ENCODE peak calls at places on chromosomes 2 and 18, in ten cellular contexts. F is mucosa of descending colon, R is OCI-LY7, L is IMR-90, C is AG04450, K is neural crest cell, S is foreskin fibroblast, N is mesothelial cell of epicardium, E is mammary epithelial cell, Z is fibroblast of the aortic adventitia. T is an unnamed sample.

GRCh38 chr2:159612255-159612901 is 4.0 kb downstream of the BAZ2B start:
- DNase-seq in F (no peak), C (no peak), R (no peak), K (no peak), N (no peak), L (peak; percentile 31), S (no peak), Z (peak; percentile 33), E (peak; percentile 45), T (no peak)

GRCh38 chr2:239517686-239518085 is 116.9 kb upstream of the HDAC4 start:
- DNase-seq in E (no peak), N (no peak), F (no peak), Z (no peak), K (no peak), S (no peak), L (no peak), C (no peak), R (no peak), T (no peak)

GRCh38 chr2:1738646-1739302 is 5.5 kb downstream of the PXDN start:
- DNase-seq in F (peak; percentile 3), L (no peak), C (no peak), E (no peak), S (no peak), N (no peak), Z (no peak), R (no peak), K (no peak), T (no peak)

GRCh38 chr2:219181531-219181930 is 3.5 kb downstream of the RETREG2 start:
- DNase-seq in L (no peak), R (no peak), S (no peak), Z (no peak), E (no peak), N (no peak), K (no peak), F (no peak), C (no peak), T (no peak)

GRCh38 chr2:233267516-233268245 is 16.2 kb downstream of the ATG16L1 start:
- DNase-seq in E (no peak), R (peak; percentile 80), N (no peak), L (no peak), Z (no peak), K (no peak), F (peak; percentile 65), C (no peak), S (no peak), T (no peak)

GRCh38 chr2:216745453-216745852 is 50.1 kb upstream of the IGFBP5 start:
- DNase-seq in Z (no peak), L (no peak), K (no peak), S (no peak), E (no peak), R (no peak), C (no peak), N (no peak), F (no peak), T (no peak)

GRCh38 chr2:201129044-201129505 is 13.1 kb downstream of the CFLAR start:
- DNase-seq in E (peak; percentile 94), C (peak; percentile 30), L (peak; percentile 89), K (no peak), S (peak; percentile 50), R (peak; percentile 18), F (peak; percentile 80), N (no peak), Z (peak; percentile 76), T (no peak)

GRCh38 chr2:3159801-3160545 is 217.6 kb downstream of the EIPR1 start:
- DNase-seq in E (no peak), C (no peak), Z (no peak), L (no peak), S (no peak), K (no peak), F (no peak), R (no peak), N (no peak), T (no peak)

GRCh38 chr2:71832388-71832787 is 315.3 kb downstream of the CYP26B1 start:
- DNase-seq in C (no peak), Z (no peak), S (no peak), N (peak; percentile 13), K (no peak), F (no peak), E (no peak), R (no peak), L (no peak), T (no peak)

GRCh38 chr2:162282765-162283425 is 35.6 kb downstream of the IFIH1 start:
- DNase-seq in R (no peak), L (peak; percentile 54), E (no peak), F (no peak), Z (no peak), C (no peak), N (no peak), S (no peak), K (no peak), T (no peak)

GRCh38 chr2:26587966-26588365 is 53.2 kb downstream of the CIB4 start:
- DNase-seq in R (no peak), S (no peak), F (no peak), L (no peak), E (no peak), Z (no peak), N (no peak), K (no peak), C (no peak), T (no peak)

GRCh38 chr2:88955607-88956006 is 264.1 kb downstream of the RPIA start:
- DNase-seq in C (no peak), E (peak; percentile 16), L (no peak), N (no peak), Z (no peak), R (no peak), F (no peak), S (no peak), K (no peak), T (no peak)

GRCh38 chr18:10122116-10122515 is 208.3 kb downstream of the VAPA start:
- DNase-seq in E (no peak), S (peak; percentile 91), C (no peak), L (peak; percentile 86), F (no peak), Z (peak; percentile 46), R (no peak), N (no peak), K (no peak), T (no peak)

GRCh38 chr18:22167091-22167470 is 2.3 kb upstream of the GATA6 start:
- DNase-seq in C (no peak), E (no peak), R (no peak), N (peak; percentile 47), L (no peak), F (peak; percentile 36), K (peak; percentile 23), S (no peak), Z (no peak), T (peak; percentile 48)

DNA sequence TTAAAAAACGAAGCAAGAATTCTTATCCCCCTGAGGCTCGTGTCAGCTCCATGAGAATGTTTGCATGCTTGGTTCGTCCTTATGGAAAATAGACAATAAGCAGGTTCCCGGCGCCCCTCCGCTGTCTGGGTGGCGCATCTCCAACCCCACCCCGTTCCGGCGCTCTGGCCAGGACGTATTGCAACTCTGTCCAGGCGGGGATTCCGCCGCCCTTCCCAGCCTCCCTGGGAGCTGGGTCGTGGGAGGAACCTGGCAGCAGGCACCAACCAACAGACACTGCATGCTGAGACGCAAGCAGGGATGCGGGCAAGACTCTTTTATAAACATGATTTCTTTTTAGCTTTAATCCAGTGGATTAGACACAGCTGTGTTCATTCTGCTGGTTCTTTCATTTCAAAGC is 240.1 kb downstream of the SH3BP4 start:
- DNase-seq in F (peak; percentile 4), S (no peak), N (no peak), K (no peak), C (no peak), Z (no peak), E (no peak), R (no peak), L (no peak), T (no peak)
- TF ChIP-seq CTCF in F (no peak), S (no peak), N (no peak), K (no peak), C (no peak), Z (no peak), E (no peak), R (no peak), L (no peak), T (no peak)

GRCh38 chr2:215489288-215489848 is 53.5 kb upstream of the FN1 start:
- DNase-seq in S (no peak), C (no peak), E (no peak), F (no peak), K (no peak), L (no peak), Z (no peak), R (no peak), N (no peak), T (no peak)
- TF ChIP-seq CTCF in S (no peak), C (no peak), E (no peak), F (no peak), K (no peak), L (no peak), Z (no peak), R (no peak), N (no peak), T (no peak)

GRCh38 chr2:164993287-164994016 is 38.1 kb upstream of the SLC38A11 start:
- DNase-seq in Z (no peak), S (no peak), L (no peak), F (peak; percentile 13), R (no peak), K (no peak), E (no peak), C (no peak), N (no peak), T (no peak)

GRCh38 chr2:164992818-164993217 is 37.5 kb upstream of the SLC38A11 start:
- DNase-seq in N (peak; percentile 60), E (peak; percentile 87), R (peak; percentile 81), C (peak; percentile 61), K (peak; percentile 69), F (peak; percentile 53), S (peak; percentile 77), Z (peak; percentile 89), L (peak; percentile 89), T (peak; percentile 50)
- TF ChIP-seq CTCF in N (peak; percentile 77), E (peak; percentile 39), R (peak; percentile 79), C (peak; percentile 49), K (peak; percentile 73), F (peak; percentile 8), S (peak; percentile 19), Z (peak; percentile 39), L (peak; percentile 68), T (peak; percentile 52)

GRCh38 chr18:74065366-74065765 is 82.3 kb downstream of the FBXO15 start:
- DNase-seq in C (no peak), R (peak; percentile 62), K (no peak), F (no peak), L (no peak), N (no peak), E (no peak), S (no peak), Z (no peak), T (no peak)

GRCh38 chr18:74062037-74062436 is 85.6 kb downstream of the FBXO15 start:
- DNase-seq in E (no peak), K (no peak), Z (no peak), S (no peak), C (no peak), L (no peak), F (no peak), N (no peak), R (no peak), T (no peak)

GRCh38 chr18:74064510-74064909 is 83.1 kb downstream of the FBXO15 start:
- DNase-seq in R (peak; percentile 68), N (no peak), L (peak; percentile 39), C (no peak), K (no peak), F (no peak), Z (no peak), S (no peak), E (no peak), T (no peak)

GRCh38 chr18:74063552-74063951 is 84.1 kb downstream of the FBXO15 start:
- DNase-seq in F (no peak), E (no peak), R (no peak), N (no peak), L (no peak), Z (no peak), C (no peak), K (no peak), S (no peak), T (no peak)

GRCh38 chr18:74063023-74063422 is 84.6 kb downstream of the FBXO15 start:
- DNase-seq in C (no peak), Z (no peak), N (no peak), K (no peak), E (no peak), F (no peak), S (no peak), R (peak; percentile 72), L (no peak), T (no peak)
- TF ChIP-seq CTCF in C (no peak), Z (no peak), N (no peak), K (no peak), E (no peak), F (no peak), S (no peak), R (peak; percentile 48), L (no peak), T (no peak)